ENCODE peak calls at places on chromosomes 1 and 21, in four cellular contexts. I is GM12878, W is K562, E is SK-N-SH. U is an unnamed sample.
A peak's percentile ranks its signal among the peaks of the same experiment; 100 is the strongest.

GRCh38 chr1:228407118-228408040 is 744 bp upstream of the TRIM11 start:
- DNase-seq in E (no peak), I (no peak), W (no peak), U (no peak)

GRCh38 chr1:153953859-153954365 is 4.5 kb downstream of the CRTC2 start:
- DNase-seq in I (no peak), E (no peak), W (no peak), U (no peak)

GRCh38 chr1:50110656-50111055 is 1.9 kb downstream of the ELAVL4 start:
- DNase-seq in I (no peak), E (no peak), W (no peak), U (no peak)

GRCh38 chr1:30791853-30792252 is 34.3 kb upstream of the LAPTM5 start:
- DNase-seq in I (no peak), W (no peak), E (no peak), U (no peak)

GRCh38 chr1:117964290-117965038 is 34.9 kb downstream of the WDR3 start:
- DNase-seq in E (no peak), W (no peak), I (no peak), U (no peak)

GRCh38 chr1:176208034-176208433 is 948 bp upstream of the COP1 start:
- DNase-seq in I (no peak), E (no peak), W (peak; percentile 17), U (no peak)

GRCh38 chr1:183025782-183026774 is 2.9 kb downstream of the LAMC1 start:
- DNase-seq in W (no peak), E (no peak), I (peak; percentile 51), U (no peak)

GRCh38 chr1:98662354-98662665 is 789 bp downstream of the SNX7 start:
- DNase-seq in I (no peak), W (no peak), E (no peak), U (no peak)

GRCh38 chr1:155968670-155969069 is 9.7 kb downstream of the ARHGEF2 start:
- DNase-seq in I (no peak), W (no peak), E (peak; percentile 37), U (no peak)

GRCh38 chr1:222820159-222820732 is 5.4 kb downstream of the DISP1 start:
- DNase-seq in E (no peak), I (no peak), W (no peak), U (no peak)

GRCh38 chr1:8679929-8680504 is 137.4 kb downstream of the RERE start:
- DNase-seq in E (no peak), W (no peak), I (no peak), U (no peak)

GRCh38 chr1:48674641-48675040 is 102.0 kb downstream of the BEND5 start:
- DNase-seq in I (no peak), E (peak; percentile 39), W (no peak), U (no peak)

GRCh38 chr1:248816042-248816851 is 9.5 kb downstream of the SH3BP5L start:
- DNase-seq in E (no peak), W (no peak), I (no peak), U (no peak)

GRCh38 chr1:218156602-218157001 is 128.5 kb upstream of the RRP15 start:
- DNase-seq in I (no peak), W (no peak), E (no peak), U (peak; percentile 36)

GRCh38 chr21:43611598-43612369 is 47.5 kb downstream of the HSF2BP start:
- DNase-seq in E (peak; percentile 73), I (no peak), W (peak; percentile 80), U (peak; percentile 19)

GRCh38 chr1:221743416-221744208 is 1.7 kb upstream of the DUSP10 start:
- DNase-seq in E (no peak), I (peak; percentile 94), W (no peak), U (no peak)

GRCh38 chr1:198128528-198128927 is 28.3 kb upstream of the NEK7 start:
- DNase-seq in I (no peak), W (no peak), E (no peak), U (no peak)

GRCh38 chr1:85091647-85092295 is 43.5 kb upstream of the MCOLN3 start:
- DNase-seq in W (no peak), I (no peak), E (no peak), U (no peak)

GRCh38 chr21:27475363-27475955 is 508.6 kb upstream of the ADAMTS5 start:
- DNase-seq in W (no peak), E (no peak), I (no peak), U (no peak)

GRCh38 chr21:29005696-29006095 is 13.0 kb upstream of the LTN1 start:
- DNase-seq in W (peak; percentile 20), I (no peak), E (no peak), U (no peak)

GRCh38 chr1:222104661-222105392 is 362.9 kb upstream of the DUSP10 start:
- DNase-seq in I (no peak), W (no peak), E (no peak), U (no peak)

GRCh38 chr1:215292906-215293305 is 210.4 kb downstream of the KCNK2 start:
- DNase-seq in W (no peak), E (no peak), I (no peak), U (no peak)

GRCh38 chr1:220786337-220787068 is at the start of gene MTARC1:
- DNase-seq in I (no peak), E (peak; percentile 95), W (no peak), U (peak; percentile 81)

DNA sequence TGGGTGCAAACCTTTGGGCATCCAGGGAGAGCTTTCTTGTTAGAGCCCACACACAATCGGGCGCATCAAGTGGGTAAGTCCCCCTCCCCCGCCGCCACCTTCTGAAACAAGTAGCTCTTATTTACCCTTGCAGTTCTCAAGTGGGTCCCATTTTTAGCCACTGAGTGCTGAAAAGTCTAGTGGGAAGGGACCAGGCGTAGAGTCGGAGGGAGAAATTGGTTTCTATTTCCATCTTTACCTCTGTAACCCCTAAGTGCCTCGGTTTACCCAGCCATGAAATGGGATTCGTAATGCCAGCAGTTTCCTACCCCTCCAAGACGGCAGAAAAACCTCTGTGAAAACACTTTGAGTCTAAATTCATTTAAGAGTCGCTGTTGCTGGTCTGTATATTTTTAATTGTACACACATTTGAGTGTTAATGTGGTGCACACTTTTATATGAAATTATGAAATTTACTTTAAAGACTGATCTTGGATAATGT is 904 bp downstream of the TLCD4 start:
- DNase-seq in W (peak; percentile 50), I (no peak), E (no peak), U (no peak)
- TF ChIP-seq NRF1 in W (no peak), I (no peak), E (no peak), U (no peak)

DNA sequence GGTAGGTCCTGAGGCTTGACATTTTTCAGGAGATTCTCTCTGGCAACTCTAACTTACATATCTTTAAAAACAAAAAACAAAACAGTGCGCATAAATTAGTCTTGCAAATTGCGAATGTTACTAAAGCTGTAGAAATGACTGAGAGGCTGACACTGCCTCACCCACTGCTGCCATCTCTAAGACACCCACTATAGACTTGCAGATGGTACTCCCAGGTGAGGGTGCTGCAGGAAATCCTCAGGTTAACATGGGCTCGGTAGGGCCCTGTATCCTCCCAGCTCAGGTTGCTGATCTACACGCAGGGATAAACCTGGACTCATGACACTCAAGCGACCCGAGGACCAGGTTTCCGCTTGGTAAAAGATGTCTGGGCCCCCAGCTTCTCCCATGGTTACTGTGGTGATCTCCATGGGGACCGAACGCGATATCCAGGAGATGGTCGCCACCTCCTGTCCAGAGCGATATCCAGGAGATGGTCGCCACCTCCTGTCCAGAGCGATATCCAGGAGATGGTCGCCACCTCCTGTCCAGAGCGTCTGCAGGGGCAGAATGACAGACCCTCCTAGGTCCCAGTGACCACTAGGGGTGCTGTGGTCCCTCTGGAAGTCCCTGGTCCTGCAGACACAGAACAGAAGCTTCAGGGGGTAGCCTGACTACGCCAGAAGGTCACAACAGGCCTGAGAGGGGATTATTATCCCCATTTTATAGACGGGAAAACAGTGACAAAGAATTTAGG is 16.1 kb upstream of the LY9 start:
- DNase-seq in I (no peak), W (peak; percentile 74), E (peak; percentile 47), U (peak; percentile 33)
- TF ChIP-seq NRF1 in I (no peak), W (no peak), E (no peak), U (no peak)

GRCh38 chr1:46181343-46182260 is 5.3 kb upstream of the P3R3URF start:
- DNase-seq in I (no peak), E (no peak), W (no peak), U (no peak)
- TF ChIP-seq NRF1 in I (no peak), E (no peak), W (no peak), U (no peak)

DNA sequence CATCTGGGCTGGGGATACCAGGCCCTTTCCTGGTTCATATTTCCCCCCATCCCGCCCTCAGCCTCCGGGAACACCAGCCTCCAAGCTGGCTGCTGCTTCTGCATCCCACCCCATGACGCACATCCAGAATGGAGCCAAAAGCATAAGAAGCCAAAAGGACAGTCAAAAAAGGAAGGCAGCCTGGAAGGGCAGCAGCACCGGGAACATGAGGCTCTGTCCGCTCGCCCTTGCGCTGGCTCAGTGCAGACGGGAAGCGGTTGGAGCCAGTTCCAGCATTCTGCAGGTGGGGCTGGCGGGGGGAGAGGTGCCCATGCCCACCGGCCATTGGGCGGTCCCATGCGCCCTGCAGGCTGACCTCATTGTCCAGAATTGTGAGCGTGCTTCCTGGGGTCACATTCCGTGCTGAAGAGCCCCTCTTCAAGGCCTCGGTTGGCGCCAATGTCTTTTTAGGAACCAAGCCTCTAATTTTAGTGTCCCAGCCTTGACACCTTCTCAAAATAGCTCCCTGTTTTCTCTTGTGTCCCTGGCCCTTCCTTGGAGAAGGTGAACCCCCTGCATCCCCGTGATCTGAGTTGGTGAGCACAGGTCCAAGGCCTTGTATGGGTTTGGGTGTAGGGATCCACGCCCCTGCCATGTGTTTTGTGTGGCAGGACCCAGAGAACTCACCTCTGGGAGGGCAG is 28.4 kb upstream of the NPPB start:
- DNase-seq in I (no peak), W (no peak), E (no peak), U (no peak)
- TF ChIP-seq NRF1 in I (no peak), W (no peak), E (no peak), U (no peak)

GRCh38 chr1:43171876-43172531 is at the start of the genes CFAP57 and EBNA1BP2:
- DNase-seq in I (peak; percentile 91), E (peak; percentile 88), W (peak; percentile 97), U (peak; percentile 63)
- TF ChIP-seq NRF1 in I (no peak), E (no peak), W (peak; percentile 22), U (no peak)

GRCh38 chr1:244217711-244218110 is 166.6 kb downstream of the ZBTB18 start:
- DNase-seq in E (no peak), I (no peak), W (no peak), U (no peak)
- TF ChIP-seq NRF1 in E (no peak), I (no peak), W (no peak), U (no peak)

DNA sequence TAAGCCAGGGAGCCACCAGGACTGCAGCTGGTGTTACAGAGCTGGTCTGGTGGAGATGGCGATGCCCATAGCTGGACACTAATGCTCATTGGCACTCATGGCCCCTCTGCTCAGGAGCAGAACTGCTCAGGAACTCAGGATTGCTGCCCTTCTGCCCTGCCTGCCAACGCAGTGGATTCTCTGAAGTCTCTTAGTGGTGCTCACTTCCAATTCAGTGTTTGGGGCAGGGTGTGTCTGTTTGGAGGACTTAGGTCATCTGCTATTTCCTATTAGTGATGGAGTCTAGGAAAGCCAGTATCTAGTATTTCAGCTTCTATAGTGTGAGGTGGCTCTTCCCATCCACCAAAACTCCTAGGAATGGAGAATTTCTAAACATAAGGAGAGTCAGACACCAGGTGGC is 29.1 kb downstream of the S100A10 start:
- DNase-seq in E (no peak), I (no peak), W (no peak), U (no peak)
- TF ChIP-seq NRF1 in E (no peak), I (no peak), W (no peak), U (no peak)

GRCh38 chr1:86477721-86478120 is 9.0 kb downstream of the CLCA1 start:
- DNase-seq in E (no peak), I (no peak), W (no peak), U (no peak)
- TF ChIP-seq NRF1 in E (no peak), I (no peak), W (no peak), U (no peak)